ENCODE peak calls at places on chromosomes 12 and 14, in four cellular contexts. F, J, H and T are unnamed samples.

GRCh38 chr12:64080319-64081008 is 141.6 kb downstream of the KICS2 start:
- DNase-seq in F (peak), J (no peak), H (no peak), T (no peak)

GRCh38 chr12:62575036-62575435 is 108.4 kb downstream of the MON2 start:
- DNase-seq in F (no peak), J (no peak), H (no peak), T (no peak)

GRCh38 chr12:58452546-58452945 is 467.8 kb downstream of the LRIG3 start:
- DNase-seq in F (no peak), J (no peak), H (no peak), T (no peak)

GRCh38 chr14:36976571-36977023 is 195.8 kb downstream of the SLC25A21 start:
- DNase-seq in F (no peak), J (no peak), H (peak), T (no peak)

GRCh38 chr14:100004392-100004791 is 60.8 kb upstream of the EVL start:
- DNase-seq in F (no peak), J (peak), H (no peak), T (no peak)

GRCh38 chr12:43730283-43730682 is 28.3 kb downstream of the PUS7L start:
- DNase-seq in F (no peak), J (no peak), H (no peak), T (no peak)

GRCh38 chr14:105888151-105888550 is 361.8 kb downstream of the TMEM121 start:
- DNase-seq in F (no peak), J (no peak), H (peak), T (no peak)

GRCh38 chr14:52522033-52522432 is 30.3 kb downstream of the TXNDC16 start:
- DNase-seq in F (no peak), J (no peak), H (no peak), T (no peak)

GRCh38 chr12:6641131-6641530 is 5.4 kb upstream of the LPAR5 start:
- DNase-seq in F (no peak), J (no peak), H (no peak), T (no peak)

GRCh38 chr14:55780156-55780946 is 200.3 kb downstream of the KTN1 start:
- DNase-seq in F (peak), J (no peak), H (peak), T (peak)

GRCh38 chr12:44875417-44875953 is 630 bp downstream of the NELL2 start:
- DNase-seq in F (no peak), J (peak), H (peak), T (no peak)

GRCh38 chr12:19191563-19191962 is 62.0 kb downstream of the PLEKHA5 start:
- DNase-seq in F (no peak), J (no peak), H (no peak), T (peak)

GRCh38 chr14:95253039-95253620 is 66.6 kb downstream of the CLMN start:
- DNase-seq in F (no peak), J (no peak), H (no peak), T (no peak)

GRCh38 chr14:61171687-61172086 is 109.5 kb downstream of the TMEM30B start:
- DNase-seq in F (no peak), J (no peak), H (no peak), T (no peak)

GRCh38 chr12:75684678-75685620 is 173.5 kb upstream of the KRR1 start:
- DNase-seq in F (no peak), J (no peak), H (no peak), T (no peak)

GRCh38 chr14:90612801-90613200 is 203.4 kb downstream of the TTC7B start:
- DNase-seq in F (no peak), J (no peak), H (no peak), T (no peak)

GRCh38 chr14:93901813-93902212 is 25.3 kb upstream of the FAM181A start:
- DNase-seq in F (no peak), J (no peak), H (no peak), T (no peak)

GRCh38 chr14:86712176-86712575 is 1182.2 kb downstream of the FLRT2 start:
- DNase-seq in F (no peak), J (no peak), H (no peak), T (no peak)

GRCh38 chr12:129657179-129657578 is 246.6 kb downstream of the TMEM132D start:
- DNase-seq in F (no peak), J (no peak), H (no peak), T (no peak)

GRCh38 chr12:74890237-74890599 is 319.4 kb downstream of the KCNC2 start:
- DNase-seq in F (peak), J (no peak), H (peak), T (peak)

GRCh38 chr12:127150479-127150878 is 1116.5 kb upstream of the TMEM132C start:
- DNase-seq in F (no peak), J (no peak), H (no peak), T (no peak)

GRCh38 chr14:99289394-99290189 is 17.6 kb upstream of the BCL11B start:
- DNase-seq in F (no peak), J (no peak), H (no peak), T (no peak)

GRCh38 chr12:108526482-108527234 is 11.6 kb downstream of the FICD start:
- DNase-seq in F (no peak), J (no peak), H (no peak), T (no peak)

GRCh38 chr12:65524666-65525065 is 246.2 kb downstream of the MSRB3 start:
- DNase-seq in F (no peak), J (no peak), H (no peak), T (no peak)

GRCh38 chr12:93766802-93767523 is 89.8 kb downstream of the CRADD start:
- DNase-seq in F (no peak), J (no peak), H (peak), T (no peak)

GRCh38 chr14:55071870-55072640 is 20.6 kb downstream of the MAPK1IP1L start:
- DNase-seq in F (no peak), J (peak), H (peak), T (peak)

GRCh38 chr12:13097526-13097925 is 5.9 kb downstream of the GSG1 start:
- DNase-seq in F (no peak), J (no peak), H (no peak), T (no peak)

GRCh38 chr12:116126610-116127009 is 150.9 kb downstream of the MED13L start:
- DNase-seq in F (no peak), J (no peak), H (no peak), T (no peak)

GRCh38 chr14:104353921-104354701 is 215.7 kb downstream of the KIF26A start:
- DNase-seq in F (peak), J (no peak), H (peak), T (no peak)

GRCh38 chr12:46134852-46135251 is 134.0 kb downstream of the SLC38A1 start:
- DNase-seq in F (no peak), J (no peak), H (no peak), T (no peak)

GRCh38 chr12:57813111-57813970 is 5.2 kb downstream of the AVIL start:
- DNase-seq in F (no peak), J (no peak), H (no peak), T (no peak)

GRCh38 chr12:75853621-75854020 is 178.0 kb downstream of the PHLDA1 start:
- DNase-seq in F (no peak), J (peak), H (peak), T (no peak)

GRCh38 chr12:43357141-43357540 is 194.9 kb downstream of the ADAMTS20 start:
- DNase-seq in F (no peak), J (no peak), H (no peak), T (no peak)

GRCh38 chr12:52730383-52730782 is 27.1 kb upstream of the KRT77 start:
- DNase-seq in F (no peak), J (no peak), H (no peak), T (no peak)
- H3K4me3 ChIP-seq in F (no peak), J (no peak), H (no peak), T (no peak)

DNA sequence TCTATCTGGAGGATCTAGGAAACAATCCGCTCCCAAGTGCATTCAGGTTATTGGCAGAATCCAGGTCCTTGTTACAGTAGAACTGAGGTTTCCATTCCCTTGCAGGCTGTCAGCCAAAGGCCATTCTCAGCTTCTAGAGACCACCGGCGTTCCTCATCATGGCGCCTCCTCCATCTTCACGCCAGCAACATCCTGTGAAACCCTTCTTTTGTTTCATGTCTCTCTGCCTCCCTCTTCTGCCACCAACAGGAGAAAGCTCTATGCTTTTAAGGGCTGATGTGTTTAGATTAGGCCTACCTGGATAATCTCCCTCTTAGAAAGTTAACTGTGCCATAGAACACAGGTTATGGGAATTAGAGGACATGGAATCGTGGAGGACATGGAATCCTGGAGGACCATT is 133.0 kb upstream of the RASSF8 start:
- DNase-seq in F (no peak), J (no peak), H (no peak), T (no peak)
- TF ChIP-seq CTCF in F (no peak), J (no peak), H (no peak), T (no peak)

DNA sequence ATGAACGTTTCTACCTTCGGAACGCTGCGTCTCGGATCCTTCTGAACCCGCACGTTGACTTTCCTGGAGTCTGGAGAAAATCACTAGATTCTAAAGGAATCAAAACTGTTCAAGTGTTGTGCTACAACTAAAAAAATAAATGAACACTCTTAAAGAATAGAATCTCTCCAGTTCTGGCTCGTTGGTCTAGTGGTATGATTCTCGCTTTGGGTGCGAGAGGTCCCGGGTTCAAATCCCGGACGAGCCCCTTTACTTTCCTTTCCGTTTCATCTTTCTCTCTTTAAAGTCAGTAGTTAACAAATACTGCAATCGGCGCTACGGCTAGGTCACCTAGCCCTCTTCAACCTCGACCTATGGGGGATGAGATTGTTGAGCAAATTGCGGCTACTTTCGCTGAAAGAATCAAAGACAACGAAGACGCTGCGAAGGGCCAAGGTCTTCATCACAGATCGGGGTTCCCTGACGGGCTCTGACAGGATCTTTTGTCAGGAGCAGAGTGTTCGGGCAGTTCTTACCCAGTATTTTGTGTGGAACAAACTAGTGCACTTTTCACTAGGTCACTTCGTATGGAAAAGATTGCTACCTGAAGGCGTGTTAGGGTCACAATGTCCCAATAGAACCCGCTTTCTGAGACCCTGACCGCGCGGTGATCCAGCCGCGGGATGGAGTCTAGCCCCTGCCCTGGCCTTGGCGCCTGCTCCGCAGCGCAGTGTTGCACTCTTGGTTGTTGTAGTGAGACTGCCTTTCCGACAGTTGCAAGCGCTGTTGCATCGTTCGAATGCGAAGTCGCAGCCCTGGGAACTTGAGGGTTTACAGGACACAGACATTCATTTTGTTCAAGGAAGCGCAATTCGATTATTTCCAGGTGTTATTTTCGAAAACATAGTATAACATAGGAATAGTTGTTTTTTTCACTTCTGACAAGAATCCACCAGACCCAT is 8.4 kb downstream of the OR6S1 start:
- DNase-seq in F (peak), J (no peak), H (no peak), T (no peak)
- H3K4me3 ChIP-seq in F (no peak), J (no peak), H (no peak), T (peak)

DNA sequence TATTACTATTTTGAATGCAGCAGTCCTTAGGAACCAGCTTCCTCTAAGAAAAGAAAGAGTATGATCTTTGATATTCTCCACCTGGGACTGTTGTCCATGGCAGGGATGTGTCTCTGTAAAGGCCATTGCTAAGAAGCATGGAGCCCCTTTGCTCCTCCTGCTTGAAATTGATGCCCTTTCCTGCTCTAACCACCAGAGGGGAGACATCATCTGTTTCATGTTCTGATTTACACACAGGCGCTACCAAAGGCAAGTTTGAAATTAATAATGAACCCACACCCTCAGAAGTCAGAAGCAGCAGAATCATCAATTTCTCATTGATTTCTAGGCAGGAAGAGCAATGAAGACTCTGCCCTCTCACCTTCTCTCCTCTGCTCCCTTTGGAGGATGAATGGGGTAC is 253.8 kb downstream of the RMST start:
- DNase-seq in F (no peak), J (peak), H (no peak), T (peak)
- TF ChIP-seq CTCF in F (no peak), J (peak), H (no peak), T (peak)

DNA sequence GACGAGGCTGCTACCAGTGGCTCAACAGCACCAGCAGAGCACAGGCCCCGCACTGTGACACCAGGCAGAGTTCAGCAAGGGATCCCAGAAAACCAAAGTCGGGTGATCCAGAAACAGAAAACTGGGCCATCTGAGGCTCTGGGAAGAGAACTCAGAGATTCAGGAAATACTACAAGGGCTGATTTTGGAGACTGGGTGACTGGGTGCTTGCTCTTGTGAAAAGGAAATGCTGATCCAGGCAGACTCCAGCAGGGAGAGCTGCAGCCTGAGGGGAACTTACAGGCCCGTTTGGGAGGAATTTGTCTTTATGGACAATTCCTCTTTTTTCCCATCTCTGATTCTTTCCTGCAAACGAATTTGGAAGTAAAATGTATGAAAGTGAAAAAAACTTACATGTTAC is 28.2 kb downstream of the FOXN3 start:
- DNase-seq in F (no peak), J (no peak), H (peak), T (no peak)
- H3K4me3 ChIP-seq in F (no peak), J (no peak), H (no peak), T (no peak)

GRCh38 chr14:35964736-35965135 is 138.6 kb downstream of the BRMS1L start:
- DNase-seq in F (no peak), J (no peak), H (no peak), T (no peak)

GRCh38 chr14:35959835-35960234 is 133.7 kb downstream of the BRMS1L start:
- DNase-seq in F (no peak), J (no peak), H (no peak), T (no peak)

GRCh38 chr14:35961697-35962274 is 135.6 kb downstream of the BRMS1L start:
- DNase-seq in F (no peak), J (no peak), H (no peak), T (no peak)

GRCh38 chr14:35965425-35965824 is 139.3 kb downstream of the BRMS1L start:
- DNase-seq in F (no peak), J (no peak), H (no peak), T (no peak)

DNA sequence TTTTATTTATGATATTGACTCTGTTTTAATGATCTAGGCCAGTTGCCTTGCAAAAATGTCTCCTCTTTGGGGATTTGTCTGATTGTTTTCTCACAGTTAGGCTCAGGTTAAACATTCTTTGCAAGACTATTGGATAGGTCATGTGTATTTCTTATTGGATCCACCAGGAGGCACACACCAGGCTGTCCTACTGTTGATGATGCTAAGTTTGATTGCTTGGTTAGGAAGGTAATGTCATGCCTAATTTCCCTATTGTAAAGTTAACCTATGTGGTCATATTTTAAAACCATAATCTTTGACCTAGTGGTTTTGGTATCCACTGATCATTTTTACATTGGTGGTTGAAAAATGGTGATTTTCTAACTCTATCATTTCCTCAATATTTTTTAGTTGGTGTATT is 137.1 kb downstream of the BRMS1L start:
- DNase-seq in F (no peak), J (no peak), H (no peak), T (no peak)
- TF ChIP-seq CTCF in F (no peak), J (peak), H (no peak), T (peak)

GRCh38 chr12:52009081-52009751 is 2.5 kb downstream of the TAMALIN start:
- DNase-seq in F (no peak), J (no peak), H (no peak), T (no peak)
- H3K4me3 ChIP-seq in F (no peak), J (no peak), H (no peak), T (no peak)

DNA sequence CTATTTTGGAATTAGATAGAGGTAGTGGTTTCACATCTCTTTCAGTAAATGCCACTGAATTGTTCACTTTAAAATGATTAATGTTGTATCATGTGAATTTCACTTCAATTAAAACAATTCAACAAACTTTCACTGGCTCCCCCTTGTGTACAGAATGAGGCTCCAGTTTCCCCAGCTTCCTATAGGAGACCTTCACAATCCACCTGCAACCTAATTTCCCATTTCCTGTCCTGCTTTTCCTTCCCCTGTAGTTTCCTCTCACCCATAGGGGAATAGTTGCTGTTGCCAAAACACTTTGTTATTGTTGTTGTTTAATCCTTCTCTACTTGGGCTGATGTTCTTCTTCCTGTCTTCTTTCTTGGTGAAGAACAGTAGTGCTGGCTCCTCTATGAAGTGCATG is 59.8 kb downstream of the NPAS3 start:
- DNase-seq in F (no peak), J (no peak), H (peak), T (no peak)
- TF ChIP-seq CTCF in F (peak), J (peak), H (peak), T (peak)

DNA sequence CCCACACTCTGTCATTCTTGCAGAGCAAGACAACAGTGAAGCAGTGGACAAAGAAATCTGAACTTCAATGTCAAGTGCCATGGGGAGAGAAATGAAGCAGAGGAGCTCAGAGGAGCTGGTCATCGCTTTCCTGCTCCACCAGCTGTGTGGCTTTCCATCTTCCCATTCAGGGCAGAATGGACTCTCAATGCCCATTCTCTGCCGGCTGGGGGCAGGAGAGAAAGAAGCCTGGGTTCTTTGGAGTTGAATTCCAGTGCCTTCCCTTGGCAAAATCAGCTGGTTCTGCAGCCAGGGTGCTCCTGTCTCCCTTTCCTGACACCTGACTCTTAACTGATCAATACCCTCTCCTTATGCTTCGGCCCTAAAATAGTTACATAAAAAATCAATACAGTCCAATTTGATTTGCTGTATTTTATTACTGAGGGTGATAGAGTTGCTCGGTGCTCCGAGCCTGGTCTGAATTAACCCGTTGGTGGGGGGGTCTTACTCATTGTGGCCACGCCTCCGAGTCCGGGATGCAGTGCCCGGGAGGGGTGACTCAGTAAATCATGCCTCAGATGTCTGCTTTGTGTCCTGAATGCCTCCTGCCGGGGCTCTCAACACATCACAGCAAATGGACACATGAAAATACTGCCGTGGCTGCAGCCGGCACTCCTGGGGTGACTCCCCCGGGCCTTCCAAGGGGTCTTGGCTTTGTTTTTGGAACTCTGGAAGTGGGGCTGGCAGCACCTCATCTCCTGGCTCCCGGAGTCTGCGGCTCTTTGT is 128.7 kb downstream of the AACS start:
- DNase-seq in F (no peak), J (no peak), H (no peak), T (no peak)
- H3K4me3 ChIP-seq in F (no peak), J (no peak), H (no peak), T (no peak)